ENCODE peak calls at places on chromosomes 6 and 20, in five cellular contexts. V is activated gamma-delta T cell treated with Interleukin-2 at 50 U/mL for 16 hours; S is mesendoderm; U is effector CD4-positive, alpha-beta T cell; H is activated CD4-positive, alpha-beta memory T cell treated with anti-CD3 and anti-CD28 coated beads, Interleukin-2, amount 10 ng/mL, durations not matched to agents 7 days and 5 days. T is an unnamed sample.
A peak's percentile ranks its signal among the peaks of the same experiment; 100 is the strongest.

GRCh38 chr20:7505835-7506221 is 434.4 kb downstream of the HAO1 start:
- DNase-seq in S (no peak), H (no peak), V (no peak), U (no peak), T (no peak)

GRCh38 chr6:22113046-22113766 is 183.6 kb downstream of the PRL start:
- DNase-seq in H (no peak), V (no peak), S (no peak), U (no peak), T (no peak)

GRCh38 chr6:11231564-11232176 is 798 bp downstream of the NEDD9 start:
- DNase-seq in H (no peak), S (no peak), U (no peak), V (no peak), T (no peak)

GRCh38 chr20:17806739-17807441 is 107.1 kb downstream of the BANF2 start:
- DNase-seq in S (peak; percentile 22), V (no peak), H (no peak), U (no peak), T (no peak)

GRCh38 chr6:27684264-27685211 is 211.6 kb upstream of the ZNF184 start:
- DNase-seq in U (peak; percentile 25), S (peak; percentile 98), H (peak; percentile 64), V (no peak), T (peak; percentile 31)

GRCh38 chr20:33095249-33095648 is 15.8 kb downstream of the BPIFB4 start:
- DNase-seq in S (no peak), V (no peak), U (no peak), H (no peak), T (no peak)

GRCh38 chr6:143408787-143409162 is 41.7 kb downstream of the ADAT2 start:
- DNase-seq in S (no peak), V (no peak), U (no peak), H (no peak), T (no peak)

GRCh38 chr6:128725271-128726233 is 157.4 kb upstream of the LAMA2 start:
- DNase-seq in H (no peak), S (peak; percentile 39), V (no peak), U (no peak), T (no peak)

GRCh38 chr6:10194816-10195639 is 219.8 kb downstream of the TFAP2A start:
- DNase-seq in H (no peak), U (no peak), S (no peak), V (no peak), T (no peak)

GRCh38 chr20:58990651-58991445 is 9.8 kb downstream of the NELFCD start:
- DNase-seq in U (no peak), S (no peak), V (no peak), H (no peak), T (no peak)

GRCh38 chr6:5435449-5435848 is 174.1 kb downstream of the FARS2 start:
- DNase-seq in S (no peak), U (no peak), V (no peak), H (no peak), T (no peak)

GRCh38 chr6:38599966-38600550 is 39.7 kb downstream of the BTBD9 start:
- DNase-seq in S (no peak), H (no peak), U (no peak), V (no peak), T (no peak)

GRCh38 chr6:44084231-44085014 is 42.8 kb downstream of the MRPL14 start:
- DNase-seq in H (no peak), V (no peak), U (no peak), S (no peak), T (no peak)

GRCh38 chr6:21800948-21801438 is 207.4 kb downstream of the SOX4 start:
- DNase-seq in V (no peak), U (no peak), H (no peak), S (peak; percentile 77), T (no peak)

GRCh38 chr6:39530201-39530759 is 194.9 kb downstream of the KIF6 start:
- DNase-seq in H (no peak), V (no peak), U (no peak), S (peak; percentile 85), T (no peak)

T was measured in T-cell.